ENCODE peak calls at places on chromosomes 7 and 10, in four cellular contexts. X is HuH-7.5; Y is ascending aorta; W is activated CD4-positive, alpha-beta T cell treated with anti-CD3 and anti-CD28 coated beads for 4 hours. E is an unnamed sample.

GRCh38 chr7:151888716-151889115 is 11.8 kb upstream of the PRKAG2 start:
- DNase-seq in Y (no peak), X (no peak), W (no peak), E (no peak)

GRCh38 chr10:43160067-43160918 is 22.0 kb downstream of the CSGALNACT2 start:
- DNase-seq in X (no peak), Y (no peak), W (peak), E (peak)

GRCh38 chr7:107219563-107220244 is 50.9 kb downstream of the HBP1 start:
- DNase-seq in W (no peak), Y (no peak), X (no peak), E (no peak)

GRCh38 chr7:17434841-17435692 is 136.6 kb downstream of the AHR start:
- DNase-seq in X (no peak), Y (no peak), W (no peak), E (no peak)

GRCh38 chr7:32347244-32347828 is 142.8 kb downstream of the LSM5 start:
- DNase-seq in Y (no peak), W (peak), X (no peak), E (peak)

GRCh38 chr7:156558198-156558597 is 82.4 kb upstream of the RNF32 start:
- DNase-seq in W (no peak), Y (no peak), X (no peak), E (no peak)

GRCh38 chr7:46569117-46569433 is 648.0 kb upstream of the IGFBP3 start:
- DNase-seq in Y (no peak), W (no peak), X (no peak), E (no peak)

GRCh38 chr7:152492952-152493351 is 57.1 kb upstream of the KMT2C start:
- DNase-seq in Y (no peak), W (no peak), X (no peak), E (no peak)

GRCh38 chr10:50234486-50234885 is 16.8 kb downstream of the ASAH2 start:
- DNase-seq in X (no peak), Y (no peak), W (no peak), E (no peak)

GRCh38 chr10:63542835-63543575 is 21.8 kb downstream of the REEP3 start:
- DNase-seq in X (no peak), W (no peak), Y (no peak), E (no peak)

GRCh38 chr10:124484016-124484415 is 22.4 kb downstream of the LHPP start:
- DNase-seq in Y (no peak), X (no peak), W (no peak), E (no peak)

GRCh38 chr10:79243211-79244067 is 103.8 kb upstream of the PPIF start:
- DNase-seq in Y (no peak), W (peak), X (no peak), E (peak)

GRCh38 chr10:127243490-127244272 is 47.3 kb upstream of the INSYN2A start:
- DNase-seq in X (peak), Y (no peak), W (no peak), E (no peak)

GRCh38 chr7:1646391-1646790 is 23.7 kb upstream of the ELFN1 start:
- DNase-seq in X (no peak), W (no peak), Y (no peak), E (no peak)

GRCh38 chr10:129942936-129943724 is 20.9 kb downstream of the EBF3 start:
- DNase-seq in Y (no peak), W (no peak), X (no peak), E (no peak)

GRCh38 chr7:42359946-42360345 is 122.9 kb upstream of the GLI3 start:
- DNase-seq in Y (no peak), X (no peak), W (no peak), E (no peak)

GRCh38 chr10:113978802-113979201 is 64.9 kb upstream of the ADRB1 start:
- DNase-seq in W (no peak), Y (no peak), X (no peak), E (no peak)

GRCh38 chr7:130721486-130722277 is 12.3 kb downstream of the KLF14 start:
- DNase-seq in W (no peak), X (peak), Y (no peak), E (peak)

GRCh38 chr10:69736866-69737641 is 64.7 kb upstream of the COL13A1 start:
- DNase-seq in Y (no peak), W (no peak), X (no peak), E (no peak)

GRCh38 chr10:99312501-99312900 is 16.7 kb upstream of the CNNM1 start:
- DNase-seq in W (no peak), X (no peak), Y (no peak), E (no peak)

GRCh38 chr7:2811476-2812118 is 32.5 kb downstream of the GNA12 start:
- DNase-seq in Y (no peak), W (no peak), X (peak), E (no peak)

GRCh38 chr7:133853706-133854276 is 273.3 kb upstream of the LRGUK start:
- DNase-seq in Y (no peak), W (no peak), X (peak), E (peak)

GRCh38 chr7:147245274-147245673 is 1128.7 kb downstream of the CNTNAP2 start:
- DNase-seq in W (no peak), X (peak), Y (no peak), E (peak)

GRCh38 chr7:29336851-29337627 is 142.5 kb downstream of the CHN2 start:
- DNase-seq in W (no peak), X (no peak), Y (no peak), E (no peak)

GRCh38 chr7:65438593-65438992 is 64.9 kb downstream of the ZNF92 start:
- DNase-seq in W (no peak), X (no peak), Y (no peak), E (no peak)

GRCh38 chr10:114876602-114877300 is 55.2 kb downstream of the FHIP2A start:
- DNase-seq in Y (no peak), X (peak), W (no peak), E (peak)

GRCh38 chr7:102024769-102025391 is 207.5 kb downstream of the CUX1 start:
- DNase-seq in Y (no peak), W (no peak), X (peak), E (no peak)